ENCODE peak calls at places on chromosomes 13 and 19, in five cellular contexts. O, F, P, I and L are unnamed samples.

GRCh38 chr13:19586904-19587634 is 25.7 kb upstream of the TPTE2 start:
- DNase-seq in P (peak; percentile 31), I (peak; percentile 34), O (no peak), F (peak; percentile 23), L (no peak)

GRCh38 chr19:39112338-39112890 is 13.2 kb upstream of the PAK4 start:
- DNase-seq in F (no peak), P (no peak), O (no peak), I (no peak), L (no peak)

GRCh38 chr13:95168191-95168590 is 133.1 kb downstream of the ABCC4 start:
- DNase-seq in I (no peak), F (no peak), O (no peak), P (no peak), L (no peak)

GRCh38 chr13:22369840-22370239 is 699.0 kb downstream of the FGF9 start:
- DNase-seq in P (peak; percentile 41), I (no peak), F (no peak), O (no peak), L (no peak)

GRCh38 chr13:49093376-49093775 is 117.7 kb downstream of the FNDC3A start:
- DNase-seq in F (no peak), I (no peak), P (no peak), O (no peak), L (no peak)

GRCh38 chr19:8593931-8594330 is 16.6 kb downstream of the ADAMTS10 start:
- DNase-seq in O (no peak), I (no peak), P (no peak), F (no peak), L (no peak)

GRCh38 chr19:35710784-35711723 is 6.7 kb downstream of the ZBTB32 start:
- DNase-seq in O (no peak), I (no peak), F (no peak), P (no peak), L (no peak)

GRCh38 chr13:51923983-51924539 is 62.3 kb downstream of the CCDC70 start:
- DNase-seq in I (no peak), F (no peak), O (no peak), P (peak; percentile 69), L (no peak)

GRCh38 chr13:114089341-114089740 is 43.1 kb downstream of the RASA3 start:
- DNase-seq in O (no peak), F (no peak), I (no peak), P (peak; percentile 3), L (no peak)